ENCODE peak calls at places on chromosome 16, in six cellular contexts. One of them, this sample, is unnamed.

GRCh38 chr16:52099382-52099781 is 447.6 kb downstream of the TOX3 start:
- DNase-seq in GM12891: no peak
- DNase-seq in BJ: no peak
- DNase-seq in naive thymus-derived CD4-positive, alpha-beta T cell: no peak
- DNase-seq in non-pigmented ciliary epithelial cell: no peak
- DNase-seq in heart left ventricle: no peak
- DNase-seq in this sample: peak; percentile 38

GRCh38 chr16:56743840-56744239 is 13.9 kb downstream of the NUP93 start:
- DNase-seq in BJ: no peak
- DNase-seq in heart left ventricle: peak; percentile 51
- DNase-seq in GM12891: no peak
- DNase-seq in naive thymus-derived CD4-positive, alpha-beta T cell: no peak
- DNase-seq in non-pigmented ciliary epithelial cell: no peak
- DNase-seq in this sample: no peak

GRCh38 chr16:75244844-75245758 is 6.3 kb downstream of the BCAR1 start:
- DNase-seq in non-pigmented ciliary epithelial cell: peak; percentile 85
- DNase-seq in heart left ventricle: peak; percentile 92
- DNase-seq in GM12891: no peak
- DNase-seq in naive thymus-derived CD4-positive, alpha-beta T cell: no peak
- DNase-seq in BJ: peak; percentile 80
- DNase-seq in this sample: peak; percentile 99

GRCh38 chr16:49443576-49443975 is 70.0 kb downstream of the C16orf78 start:
- DNase-seq in GM12891: no peak
- DNase-seq in heart left ventricle: no peak
- DNase-seq in non-pigmented ciliary epithelial cell: no peak
- DNase-seq in naive thymus-derived CD4-positive, alpha-beta T cell: no peak
- DNase-seq in BJ: no peak
- DNase-seq in this sample: no peak

GRCh38 chr16:58503863-58504688 is 4.1 kb downstream of the NDRG4 start:
- DNase-seq in non-pigmented ciliary epithelial cell: no peak
- DNase-seq in BJ: no peak
- DNase-seq in naive thymus-derived CD4-positive, alpha-beta T cell: no peak
- DNase-seq in heart left ventricle: no peak
- DNase-seq in GM12891: no peak
- DNase-seq in this sample: no peak

GRCh38 chr16:82835487-82836160 is 208.9 kb downstream of the CDH13 start:
- DNase-seq in GM12891: no peak
- DNase-seq in BJ: no peak
- DNase-seq in heart left ventricle: no peak
- DNase-seq in naive thymus-derived CD4-positive, alpha-beta T cell: no peak
- DNase-seq in non-pigmented ciliary epithelial cell: no peak
- DNase-seq in this sample: no peak

GRCh38 chr16:52128407-52128806 is 418.5 kb downstream of the TOX3 start:
- DNase-seq in GM12891: no peak
- DNase-seq in BJ: no peak
- DNase-seq in heart left ventricle: no peak
- DNase-seq in naive thymus-derived CD4-positive, alpha-beta T cell: no peak
- DNase-seq in non-pigmented ciliary epithelial cell: no peak
- DNase-seq in this sample: no peak

GRCh38 chr16:16798504-16798903 is 419.6 kb downstream of the NPIPA7 start:
- DNase-seq in heart left ventricle: no peak
- DNase-seq in GM12891: no peak
- DNase-seq in BJ: no peak
- DNase-seq in non-pigmented ciliary epithelial cell: no peak
- DNase-seq in naive thymus-derived CD4-positive, alpha-beta T cell: no peak
- DNase-seq in this sample: no peak

GRCh38 chr16:66900721-66901441 is 17.8 kb downstream of the CDH16 start:
- DNase-seq in GM12891: no peak
- DNase-seq in BJ: no peak
- DNase-seq in naive thymus-derived CD4-positive, alpha-beta T cell: no peak
- DNase-seq in heart left ventricle: no peak
- DNase-seq in non-pigmented ciliary epithelial cell: no peak
- DNase-seq in this sample: no peak

GRCh38 chr16:70577256-70577698 is 53.7 kb downstream of the SF3B3 start:
- DNase-seq in non-pigmented ciliary epithelial cell: no peak
- DNase-seq in BJ: no peak
- DNase-seq in heart left ventricle: peak; percentile 21
- DNase-seq in GM12891: no peak
- DNase-seq in naive thymus-derived CD4-positive, alpha-beta T cell: no peak
- DNase-seq in this sample: no peak

GRCh38 chr16:84478172-84478948 is 26.1 kb downstream of the MEAK7 start:
- DNase-seq in naive thymus-derived CD4-positive, alpha-beta T cell: no peak
- DNase-seq in BJ: peak; percentile 60
- DNase-seq in non-pigmented ciliary epithelial cell: peak; percentile 47
- DNase-seq in GM12891: no peak
- DNase-seq in heart left ventricle: no peak
- DNase-seq in this sample: no peak

GRCh38 chr16:67296422-67296821 is 17.1 kb downstream of the PLEKHG4 start:
- DNase-seq in naive thymus-derived CD4-positive, alpha-beta T cell: no peak
- DNase-seq in GM12891: no peak
- DNase-seq in BJ: peak; percentile 62
- DNase-seq in non-pigmented ciliary epithelial cell: no peak
- DNase-seq in heart left ventricle: no peak
- DNase-seq in this sample: no peak

GRCh38 chr16:72847187-72848044 is 200.5 kb downstream of the ZFHX3 start:
- DNase-seq in naive thymus-derived CD4-positive, alpha-beta T cell: no peak
- DNase-seq in GM12891: peak; percentile 59
- DNase-seq in non-pigmented ciliary epithelial cell: no peak
- DNase-seq in BJ: no peak
- DNase-seq in heart left ventricle: no peak
- DNase-seq in this sample: peak; percentile 30

GRCh38 chr16:19400709-19401108 is 17.0 kb upstream of the TMC5 start:
- DNase-seq in heart left ventricle: no peak
- DNase-seq in naive thymus-derived CD4-positive, alpha-beta T cell: no peak
- DNase-seq in BJ: no peak
- DNase-seq in non-pigmented ciliary epithelial cell: no peak
- DNase-seq in GM12891: no peak
- DNase-seq in this sample: no peak

GRCh38 chr16:85458952-85459351 is 154.2 kb upstream of the GSE1 start:
- DNase-seq in GM12891: no peak
- DNase-seq in heart left ventricle: no peak
- DNase-seq in BJ: no peak
- DNase-seq in naive thymus-derived CD4-positive, alpha-beta T cell: no peak
- DNase-seq in non-pigmented ciliary epithelial cell: no peak
- DNase-seq in this sample: no peak

GRCh38 chr16:69796285-69797118 is 34.4 kb downstream of the WWP2 start:
- DNase-seq in heart left ventricle: peak; percentile 29
- DNase-seq in non-pigmented ciliary epithelial cell: peak; percentile 32
- DNase-seq in GM12891: peak; percentile 28
- DNase-seq in BJ: no peak
- DNase-seq in naive thymus-derived CD4-positive, alpha-beta T cell: no peak
- DNase-seq in this sample: peak; percentile 74

GRCh38 chr16:676565-677297 is 1.3 kb downstream of the RHBDL1 start:
- DNase-seq in heart left ventricle: no peak
- DNase-seq in BJ: no peak
- DNase-seq in naive thymus-derived CD4-positive, alpha-beta T cell: peak; percentile 61
- DNase-seq in non-pigmented ciliary epithelial cell: no peak
- DNase-seq in GM12891: no peak
- DNase-seq in this sample: no peak

GRCh38 chr16:66427871-66428681 is 981 bp downstream of the BEAN1 start:
- DNase-seq in BJ: no peak
- DNase-seq in GM12891: no peak
- DNase-seq in heart left ventricle: no peak
- DNase-seq in non-pigmented ciliary epithelial cell: no peak
- DNase-seq in naive thymus-derived CD4-positive, alpha-beta T cell: no peak
- DNase-seq in this sample: no peak

GRCh38 chr16:71855937-71856662 is 10.3 kb downstream of the ATXN1L start:
- DNase-seq in BJ: no peak
- DNase-seq in non-pigmented ciliary epithelial cell: no peak
- DNase-seq in GM12891: no peak
- DNase-seq in heart left ventricle: no peak
- DNase-seq in naive thymus-derived CD4-positive, alpha-beta T cell: no peak
- DNase-seq in this sample: no peak

GRCh38 chr16:79272141-79272577 is 328.4 kb downstream of the MAF start:
- DNase-seq in BJ: no peak
- DNase-seq in naive thymus-derived CD4-positive, alpha-beta T cell: peak; percentile 39
- DNase-seq in GM12891: no peak
- DNase-seq in non-pigmented ciliary epithelial cell: no peak
- DNase-seq in heart left ventricle: no peak
- DNase-seq in this sample: no peak

GRCh38 chr16:30949655-30950515 is 1.0 kb downstream of the ORAI3 start:
- DNase-seq in heart left ventricle: peak; percentile 93
- DNase-seq in naive thymus-derived CD4-positive, alpha-beta T cell: no peak
- DNase-seq in GM12891: no peak
- DNase-seq in non-pigmented ciliary epithelial cell: no peak
- DNase-seq in BJ: peak; percentile 73
- DNase-seq in this sample: peak; percentile 92

GRCh38 chr16:4687946-4688673 is 5.3 kb upstream of the NUDT16L1 start:
- DNase-seq in BJ: no peak
- DNase-seq in non-pigmented ciliary epithelial cell: no peak
- DNase-seq in heart left ventricle: peak; percentile 43
- DNase-seq in GM12891: no peak
- DNase-seq in naive thymus-derived CD4-positive, alpha-beta T cell: no peak
- DNase-seq in this sample: no peak

GRCh38 chr16:84833542-84834402 is 14.0 kb downstream of the CRISPLD2 start:
- DNase-seq in non-pigmented ciliary epithelial cell: no peak
- DNase-seq in naive thymus-derived CD4-positive, alpha-beta T cell: no peak
- DNase-seq in GM12891: no peak
- DNase-seq in heart left ventricle: no peak
- DNase-seq in BJ: no peak
- DNase-seq in this sample: no peak

GRCh38 chr16:14186954-14187306 is 115.8 kb downstream of the MRTFB start:
- DNase-seq in non-pigmented ciliary epithelial cell: no peak
- DNase-seq in BJ: no peak
- DNase-seq in heart left ventricle: no peak
- DNase-seq in naive thymus-derived CD4-positive, alpha-beta T cell: no peak
- DNase-seq in GM12891: no peak
- DNase-seq in this sample: no peak

GRCh38 chr16:10509534-10510025 is 70.8 kb downstream of the EMP2 start:
- DNase-seq in GM12891: peak; percentile 46
- DNase-seq in non-pigmented ciliary epithelial cell: peak; percentile 51
- DNase-seq in BJ: no peak
- DNase-seq in heart left ventricle: peak; percentile 49
- DNase-seq in naive thymus-derived CD4-positive, alpha-beta T cell: peak; percentile 52
- DNase-seq in this sample: peak; percentile 91

GRCh38 chr16:8254425-8254824 is 335.9 kb downstream of the TMEM114 start:
- DNase-seq in naive thymus-derived CD4-positive, alpha-beta T cell: no peak
- DNase-seq in heart left ventricle: no peak
- DNase-seq in non-pigmented ciliary epithelial cell: no peak
- DNase-seq in BJ: no peak
- DNase-seq in GM12891: no peak
- DNase-seq in this sample: no peak

GRCh38 chr16:79372504-79373184 is 227.9 kb downstream of the MAF start:
- DNase-seq in non-pigmented ciliary epithelial cell: peak; percentile 42
- DNase-seq in naive thymus-derived CD4-positive, alpha-beta T cell: no peak
- DNase-seq in BJ: no peak
- DNase-seq in heart left ventricle: no peak
- DNase-seq in GM12891: no peak
- DNase-seq in this sample: no peak

GRCh38 chr16:9395958-9396359 is 304.5 kb downstream of the HAPSTR1 start:
- DNase-seq in GM12891: no peak
- DNase-seq in heart left ventricle: no peak
- DNase-seq in BJ: no peak
- DNase-seq in non-pigmented ciliary epithelial cell: no peak
- DNase-seq in naive thymus-derived CD4-positive, alpha-beta T cell: no peak
- DNase-seq in this sample: no peak

GRCh38 chr16:31485571-31485970 is 2.6 kb downstream of the SLC5A2 start:
- DNase-seq in heart left ventricle: no peak
- DNase-seq in GM12891: no peak
- DNase-seq in non-pigmented ciliary epithelial cell: no peak
- DNase-seq in naive thymus-derived CD4-positive, alpha-beta T cell: no peak
- DNase-seq in BJ: no peak
- DNase-seq in this sample: no peak

GRCh38 chr16:87821346-87822001 is 47.8 kb downstream of the SLC7A5 start:
- DNase-seq in heart left ventricle: no peak
- DNase-seq in GM12891: no peak
- DNase-seq in BJ: no peak
- DNase-seq in non-pigmented ciliary epithelial cell: no peak
- DNase-seq in naive thymus-derived CD4-positive, alpha-beta T cell: no peak
- DNase-seq in this sample: no peak

GRCh38 chr16:4052801-4053662 is 63.2 kb downstream of the ADCY9 start:
- DNase-seq in GM12891: no peak
- DNase-seq in heart left ventricle: peak; percentile 90
- DNase-seq in naive thymus-derived CD4-positive, alpha-beta T cell: no peak
- DNase-seq in non-pigmented ciliary epithelial cell: no peak
- DNase-seq in BJ: peak; percentile 64
- DNase-seq in this sample: no peak

GRCh38 chr16:4495766-4496165 is 19.6 kb downstream of the HMOX2 start:
- DNase-seq in naive thymus-derived CD4-positive, alpha-beta T cell: no peak
- DNase-seq in GM12891: no peak
- DNase-seq in BJ: no peak
- DNase-seq in non-pigmented ciliary epithelial cell: no peak
- DNase-seq in heart left ventricle: no peak
- DNase-seq in this sample: no peak

GRCh38 chr16:81939164-81940067 is 71.9 kb downstream of the SDR42E1 start:
- DNase-seq in non-pigmented ciliary epithelial cell: no peak
- DNase-seq in GM12891: no peak
- DNase-seq in naive thymus-derived CD4-positive, alpha-beta T cell: no peak
- DNase-seq in BJ: no peak
- DNase-seq in heart left ventricle: no peak
- DNase-seq in this sample: no peak

GRCh38 chr16:20740901-20741491 is 622 bp downstream of the THUMPD1 start:
- DNase-seq in heart left ventricle: peak; percentile 90
- DNase-seq in GM12891: peak; percentile 75
- DNase-seq in BJ: peak; percentile 19
- DNase-seq in non-pigmented ciliary epithelial cell: no peak
- DNase-seq in naive thymus-derived CD4-positive, alpha-beta T cell: peak; percentile 90
- DNase-seq in this sample: peak; percentile 80

GRCh38 chr16:77739493-77739892 is 17.2 kb downstream of the NUDT7 start:
- DNase-seq in naive thymus-derived CD4-positive, alpha-beta T cell: no peak
- DNase-seq in non-pigmented ciliary epithelial cell: no peak
- DNase-seq in heart left ventricle: no peak
- DNase-seq in BJ: no peak
- DNase-seq in GM12891: no peak
- DNase-seq in this sample: no peak

GRCh38 chr16:30950516-30951073 is 1.7 kb downstream of the ORAI3 start:
- DNase-seq in naive thymus-derived CD4-positive, alpha-beta T cell: no peak
- DNase-seq in heart left ventricle: no peak
- DNase-seq in BJ: no peak
- DNase-seq in GM12891: no peak
- DNase-seq in non-pigmented ciliary epithelial cell: no peak
- DNase-seq in this sample: no peak

GRCh38 chr16:67240506-67240905 is 6.8 kb downstream of the FHOD1 start:
- DNase-seq in BJ: no peak
- DNase-seq in naive thymus-derived CD4-positive, alpha-beta T cell: no peak
- DNase-seq in heart left ventricle: peak; percentile 33
- DNase-seq in GM12891: no peak
- DNase-seq in non-pigmented ciliary epithelial cell: no peak
- DNase-seq in this sample: no peak

GRCh38 chr16:11052080-11052808 is 107.9 kb downstream of the CLEC16A start:
- DNase-seq in naive thymus-derived CD4-positive, alpha-beta T cell: no peak
- DNase-seq in GM12891: peak; percentile 54
- DNase-seq in non-pigmented ciliary epithelial cell: no peak
- DNase-seq in heart left ventricle: no peak
- DNase-seq in BJ: no peak
- DNase-seq in this sample: no peak

This sample was measured in HepG2.